ENCODE peak calls at places on chromosomes 13 and 19, in five cellular contexts. One of them, this sample, is unnamed.

GRCh38 chr13:89966524-89966923 is 1381.0 kb upstream of the MIR17HG start:
- DNase-seq in upper lobe of left lung: no peak
- DNase-seq in transverse colon: no peak
- DNase-seq in HL-60: no peak
- DNase-seq in suprapubic skin: no peak
- DNase-seq in this sample: no peak

GRCh38 chr13:73519720-73520119 is 460.9 kb downstream of the KLF5 start:
- DNase-seq in upper lobe of left lung: no peak
- DNase-seq in transverse colon: no peak
- DNase-seq in HL-60: no peak
- DNase-seq in suprapubic skin: no peak
- DNase-seq in this sample: no peak

GRCh38 chr19:10096615-10096963 is 5.9 kb downstream of the ANGPTL6 start:
- DNase-seq in upper lobe of left lung: no peak
- DNase-seq in transverse colon: peak
- DNase-seq in HL-60: no peak
- DNase-seq in suprapubic skin: no peak
- DNase-seq in this sample: no peak

GRCh38 chr19:52170863-52171320 is 529 bp downstream of the ZNF836 start:
- DNase-seq in upper lobe of left lung: no peak
- DNase-seq in transverse colon: peak
- DNase-seq in HL-60: peak
- DNase-seq in suprapubic skin: no peak
- DNase-seq in this sample: no peak

GRCh38 chr13:33285420-33286124 is at the start of gene STARD13:
- DNase-seq in upper lobe of left lung: peak
- DNase-seq in transverse colon: peak
- DNase-seq in HL-60: peak
- DNase-seq in suprapubic skin: peak
- DNase-seq in this sample: peak

GRCh38 chr13:98992355-98992754 is 14.5 kb upstream of the DOCK9 start:
- DNase-seq in upper lobe of left lung: no peak
- DNase-seq in transverse colon: no peak
- DNase-seq in HL-60: no peak
- DNase-seq in suprapubic skin: no peak
- DNase-seq in this sample: no peak

GRCh38 chr19:35396240-35396885 is 25.5 kb downstream of the GPR42 start:
- DNase-seq in upper lobe of left lung: no peak
- DNase-seq in transverse colon: no peak
- DNase-seq in HL-60: no peak
- DNase-seq in suprapubic skin: peak
- DNase-seq in this sample: no peak

GRCh38 chr19:16420781-16421386 is 50.9 kb downstream of the EPS15L1 start:
- DNase-seq in upper lobe of left lung: no peak
- DNase-seq in transverse colon: no peak
- DNase-seq in HL-60: no peak
- DNase-seq in suprapubic skin: no peak
- DNase-seq in this sample: no peak

GRCh38 chr19:55600336-55601028 is 394 bp downstream of the ZNF524 start:
- DNase-seq in upper lobe of left lung: peak
- DNase-seq in transverse colon: no peak
- DNase-seq in HL-60: no peak
- DNase-seq in suprapubic skin: no peak
- DNase-seq in this sample: no peak

GRCh38 chr13:60572003-60572792 is 175.2 kb downstream of the TDRD3 start:
- DNase-seq in upper lobe of left lung: no peak
- DNase-seq in transverse colon: no peak
- DNase-seq in HL-60: peak
- DNase-seq in suprapubic skin: no peak
- DNase-seq in this sample: no peak

GRCh38 chr19:28023064-28023463 is 1189.9 kb downstream of the UQCRFS1 start:
- DNase-seq in upper lobe of left lung: no peak
- DNase-seq in transverse colon: no peak
- DNase-seq in HL-60: no peak
- DNase-seq in suprapubic skin: no peak
- DNase-seq in this sample: no peak

GRCh38 chr13:71513414-71514063 is 353.5 kb downstream of the DACH1 start:
- DNase-seq in upper lobe of left lung: no peak
- DNase-seq in transverse colon: no peak
- DNase-seq in HL-60: no peak
- DNase-seq in suprapubic skin: no peak
- DNase-seq in this sample: no peak

GRCh38 chr13:75607447-75607846 is 28.7 kb upstream of the LMO7 start:
- DNase-seq in upper lobe of left lung: no peak
- DNase-seq in transverse colon: no peak
- DNase-seq in HL-60: no peak
- DNase-seq in suprapubic skin: no peak
- DNase-seq in this sample: no peak

GRCh38 chr13:35978607-35979316 is 152.4 kb downstream of the DCLK1 start:
- DNase-seq in upper lobe of left lung: no peak
- DNase-seq in transverse colon: no peak
- DNase-seq in HL-60: peak
- DNase-seq in suprapubic skin: no peak
- DNase-seq in this sample: peak

GRCh38 chr13:80160110-80160509 is 180.8 kb downstream of the SPRY2 start:
- DNase-seq in upper lobe of left lung: no peak
- DNase-seq in transverse colon: no peak
- DNase-seq in HL-60: no peak
- DNase-seq in suprapubic skin: no peak
- DNase-seq in this sample: no peak

GRCh38 chr19:41753936-41754529 is 1.3 kb upstream of the CEACAM6 start:
- DNase-seq in upper lobe of left lung: peak
- DNase-seq in transverse colon: peak
- DNase-seq in HL-60: peak
- DNase-seq in suprapubic skin: no peak
- DNase-seq in this sample: no peak

GRCh38 chr19:30293051-30293785 is 79.0 kb upstream of the ZNF536 start:
- DNase-seq in upper lobe of left lung: no peak
- DNase-seq in transverse colon: no peak
- DNase-seq in HL-60: no peak
- DNase-seq in suprapubic skin: no peak
- DNase-seq in this sample: no peak

GRCh38 chr13:39835253-39835652 is 179.8 kb downstream of the COG6 start:
- DNase-seq in upper lobe of left lung: no peak
- DNase-seq in transverse colon: no peak
- DNase-seq in HL-60: no peak
- DNase-seq in suprapubic skin: no peak
- DNase-seq in this sample: no peak

GRCh38 chr19:3296034-3296433 is 70.3 kb upstream of the NFIC start:
- DNase-seq in upper lobe of left lung: no peak
- DNase-seq in transverse colon: no peak
- DNase-seq in HL-60: no peak
- DNase-seq in suprapubic skin: no peak
- DNase-seq in this sample: no peak

GRCh38 chr13:20945952-20946383 is 43.4 kb upstream of the XPO4 start:
- DNase-seq in upper lobe of left lung: peak
- DNase-seq in transverse colon: peak
- DNase-seq in HL-60: peak
- DNase-seq in suprapubic skin: no peak
- DNase-seq in this sample: no peak

GRCh38 chr19:6588508-6589345 is 2.2 kb downstream of the CD70 start:
- DNase-seq in upper lobe of left lung: no peak
- DNase-seq in transverse colon: no peak
- DNase-seq in HL-60: peak
- DNase-seq in suprapubic skin: no peak
- DNase-seq in this sample: no peak

GRCh38 chr19:35357867-35358573 is at the start of gene FFAR3:
- DNase-seq in upper lobe of left lung: peak
- DNase-seq in transverse colon: no peak
- DNase-seq in HL-60: peak
- DNase-seq in suprapubic skin: peak
- DNase-seq in this sample: no peak

GRCh38 chr13:91406619-91407018 is 8.2 kb downstream of the GPC5 start:
- DNase-seq in upper lobe of left lung: no peak
- DNase-seq in transverse colon: no peak
- DNase-seq in HL-60: peak
- DNase-seq in suprapubic skin: no peak
- DNase-seq in this sample: peak

GRCh38 chr13:41457589-41458186 is 338 bp downstream of the RGCC start:
- DNase-seq in upper lobe of left lung: no peak
- DNase-seq in transverse colon: no peak
- DNase-seq in HL-60: no peak
- DNase-seq in suprapubic skin: no peak
- DNase-seq in this sample: no peak

GRCh38 chr13:24605923-24606372 is 74.3 kb upstream of the ATP12A start:
- DNase-seq in upper lobe of left lung: no peak
- DNase-seq in transverse colon: no peak
- DNase-seq in HL-60: peak
- DNase-seq in suprapubic skin: no peak
- DNase-seq in this sample: no peak

GRCh38 chr19:35844482-35845214 is 7.7 kb downstream of the NPHS1 start:
- DNase-seq in upper lobe of left lung: no peak
- DNase-seq in transverse colon: no peak
- DNase-seq in HL-60: no peak
- DNase-seq in suprapubic skin: no peak
- DNase-seq in this sample: no peak

GRCh38 chr19:11797491-11797890 is 832 bp upstream of the ZNF491 start:
- DNase-seq in upper lobe of left lung: peak
- DNase-seq in transverse colon: peak
- DNase-seq in HL-60: peak
- DNase-seq in suprapubic skin: peak
- DNase-seq in this sample: no peak

GRCh38 chr13:34515201-34515600 is 426.9 kb upstream of the NBEA start:
- DNase-seq in upper lobe of left lung: no peak
- DNase-seq in transverse colon: no peak
- DNase-seq in HL-60: no peak
- DNase-seq in suprapubic skin: no peak
- DNase-seq in this sample: no peak

GRCh38 chr13:47455581-47455980 is 545.5 kb downstream of the SUCLA2 start:
- DNase-seq in upper lobe of left lung: peak
- DNase-seq in transverse colon: no peak
- DNase-seq in HL-60: no peak
- DNase-seq in suprapubic skin: no peak
- DNase-seq in this sample: no peak

GRCh38 chr19:4991538-4991937 is 22.6 kb downstream of the KDM4B start:
- DNase-seq in upper lobe of left lung: no peak
- DNase-seq in transverse colon: no peak
- DNase-seq in HL-60: no peak
- DNase-seq in suprapubic skin: no peak
- DNase-seq in this sample: no peak
- TF ChIP-seq POLR2AphosphoS5 in upper lobe of left lung: no peak
- TF ChIP-seq POLR2AphosphoS5 in transverse colon: no peak
- TF ChIP-seq POLR2AphosphoS5 in HL-60: no peak
- TF ChIP-seq POLR2AphosphoS5 in suprapubic skin: no peak
- TF ChIP-seq POLR2AphosphoS5 in this sample: no peak

GRCh38 chr13:45750566-45750965 is 48.4 kb downstream of the CBY2 start:
- DNase-seq in upper lobe of left lung: no peak
- DNase-seq in transverse colon: no peak
- DNase-seq in HL-60: no peak
- DNase-seq in suprapubic skin: no peak
- DNase-seq in this sample: no peak

GRCh38 chr13:45747071-45747470 is 45.0 kb downstream of the CBY2 start:
- DNase-seq in upper lobe of left lung: no peak
- DNase-seq in transverse colon: no peak
- DNase-seq in HL-60: peak
- DNase-seq in suprapubic skin: no peak
- DNase-seq in this sample: no peak

GRCh38 chr13:45749026-45749759 is 47.1 kb downstream of the CBY2 start:
- DNase-seq in upper lobe of left lung: no peak
- DNase-seq in transverse colon: no peak
- DNase-seq in HL-60: no peak
- DNase-seq in suprapubic skin: no peak
- DNase-seq in this sample: no peak

GRCh38 chr13:45751882-45752281 is 49.8 kb downstream of the CBY2 start:
- DNase-seq in upper lobe of left lung: no peak
- DNase-seq in transverse colon: no peak
- DNase-seq in HL-60: no peak
- DNase-seq in suprapubic skin: no peak
- DNase-seq in this sample: no peak
- TF ChIP-seq POLR2AphosphoS5 in upper lobe of left lung: no peak
- TF ChIP-seq POLR2AphosphoS5 in transverse colon: no peak
- TF ChIP-seq POLR2AphosphoS5 in HL-60: no peak
- TF ChIP-seq POLR2AphosphoS5 in suprapubic skin: no peak
- TF ChIP-seq POLR2AphosphoS5 in this sample: no peak

GRCh38 chr19:293436-294110 is 2.4 kb upstream of the PLPP2 start:
- DNase-seq in upper lobe of left lung: no peak
- DNase-seq in transverse colon: no peak
- DNase-seq in HL-60: no peak
- DNase-seq in suprapubic skin: peak
- DNase-seq in this sample: no peak

GRCh38 chr19:294341-294818 is 3.2 kb upstream of the PLPP2 start:
- DNase-seq in upper lobe of left lung: no peak
- DNase-seq in transverse colon: no peak
- DNase-seq in HL-60: no peak
- DNase-seq in suprapubic skin: no peak
- DNase-seq in this sample: no peak

GRCh38 chr19:295687-296370 is 4.6 kb upstream of the PLPP2 start:
- DNase-seq in upper lobe of left lung: no peak
- DNase-seq in transverse colon: no peak
- DNase-seq in HL-60: no peak
- DNase-seq in suprapubic skin: no peak
- DNase-seq in this sample: no peak

GRCh38 chr19:296476-297225 is 5.4 kb upstream of the PLPP2 start:
- DNase-seq in upper lobe of left lung: peak
- DNase-seq in transverse colon: peak
- DNase-seq in HL-60: no peak
- DNase-seq in suprapubic skin: no peak
- DNase-seq in this sample: no peak

DNA sequence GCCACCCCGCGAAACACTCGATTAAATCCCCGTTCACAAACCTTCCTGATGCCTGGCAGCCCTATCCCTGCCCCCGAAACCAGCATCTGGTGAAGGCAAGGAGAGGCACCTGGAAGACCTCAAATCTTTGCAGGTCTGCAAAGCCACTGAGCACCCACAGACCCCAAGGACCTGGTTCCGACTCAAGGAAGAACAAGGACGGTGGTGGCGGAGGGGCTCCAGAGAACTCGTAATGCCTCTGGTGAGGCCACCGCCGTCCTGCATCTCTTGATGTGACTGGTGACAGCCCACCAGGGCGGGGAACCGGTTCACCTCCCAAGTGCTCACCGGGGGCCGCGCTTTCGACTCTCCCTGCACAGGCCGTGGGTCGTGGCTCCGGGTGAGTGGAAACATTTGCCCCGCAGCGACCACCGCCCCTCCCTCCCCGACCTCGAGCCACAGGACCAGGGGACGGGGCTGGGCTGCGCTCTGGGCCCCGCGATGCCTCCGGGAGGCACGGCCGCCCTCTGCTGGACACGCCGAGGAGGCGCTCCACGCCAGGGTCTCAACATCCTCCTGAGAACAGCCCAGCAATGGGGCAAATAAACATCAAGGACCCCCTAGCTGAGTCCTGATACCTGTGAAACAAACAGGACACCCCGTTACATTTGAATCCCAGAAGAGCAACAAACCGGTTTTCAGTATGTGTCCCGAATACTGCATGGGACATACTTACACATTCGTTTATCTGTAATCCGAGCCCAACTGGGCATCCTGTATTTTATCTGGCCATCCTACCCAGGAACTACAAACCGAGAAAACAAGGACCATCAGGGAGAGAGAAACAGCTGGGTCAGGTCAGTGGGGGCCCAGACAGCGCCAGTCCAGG is 3.9 kb upstream of the PLPP2 start:
- DNase-seq in upper lobe of left lung: no peak
- DNase-seq in transverse colon: peak
- DNase-seq in HL-60: no peak
- DNase-seq in suprapubic skin: no peak
- DNase-seq in this sample: no peak
- TF ChIP-seq POLR2AphosphoS5 in upper lobe of left lung: no peak
- TF ChIP-seq POLR2AphosphoS5 in transverse colon: no peak
- TF ChIP-seq POLR2AphosphoS5 in HL-60: no peak
- TF ChIP-seq POLR2AphosphoS5 in suprapubic skin: no peak
- TF ChIP-seq POLR2AphosphoS5 in this sample: no peak

GRCh38 chr19:5308471-5309437 is 31.9 kb downstream of the PTPRS start:
- DNase-seq in upper lobe of left lung: peak
- DNase-seq in transverse colon: peak
- DNase-seq in HL-60: no peak
- DNase-seq in suprapubic skin: no peak
- DNase-seq in this sample: peak
- TF ChIP-seq POLR2AphosphoS5 in upper lobe of left lung: peak
- TF ChIP-seq POLR2AphosphoS5 in transverse colon: peak
- TF ChIP-seq POLR2AphosphoS5 in HL-60: no peak
- TF ChIP-seq POLR2AphosphoS5 in suprapubic skin: peak
- TF ChIP-seq POLR2AphosphoS5 in this sample: peak

This sample was measured in SK-N-MC.